ENCODE peak calls at places on chromosomes 6 and 20, in eight cellular contexts. F is hypothalamus, Q is mucosa of gallbladder, O is cardiac fibroblast, C is MCF 10A, X is LHCN-M2, D is SW 1271, L is posterior vena cava. W is an unnamed sample.
A peak's percentile ranks its signal among the peaks of the same experiment; 100 is the strongest.

GRCh38 chr6:54307412-54308036 is 717 bp upstream of the TINAG start:
- DNase-seq in F (no peak), Q (peak; percentile 62), O (no peak), C (no peak), X (peak; percentile 40), D (no peak), L (no peak), W (no peak)

GRCh38 chr6:36698196-36698595 is 570 bp downstream of the RAB44 start:
- DNase-seq in F (no peak), Q (no peak), O (no peak), C (no peak), X (no peak), D (no peak), L (no peak), W (no peak)

GRCh38 chr6:104143757-104144156 is 716.0 kb downstream of the HACE1 start:
- DNase-seq in F (no peak), Q (no peak), O (no peak), C (no peak), X (no peak), D (no peak), L (no peak), W (no peak)

GRCh38 chr20:16501236-16501635 is 72.0 kb downstream of the KIF16B start:
- DNase-seq in F (no peak), Q (no peak), O (no peak), C (no peak), X (no peak), D (no peak), L (no peak), W (no peak)

GRCh38 chr20:32215729-32216128 is 8.0 kb downstream of the POFUT1 start:
- DNase-seq in F (no peak), Q (no peak), O (no peak), C (no peak), X (no peak), D (no peak), L (no peak), W (no peak)

GRCh38 chr20:61925555-61926252 is 140.0 kb downstream of the TAF4 start:
- DNase-seq in F (no peak), Q (no peak), O (peak; percentile 76), C (peak; percentile 72), X (peak; percentile 39), D (no peak), L (peak; percentile 61), W (peak; percentile 89)

GRCh38 chr6:151502499-151502898 is 8.7 kb downstream of the CCDC170 start:
- DNase-seq in F (no peak), Q (no peak), O (peak; percentile 55), C (peak; percentile 27), X (peak; percentile 30), D (no peak), L (no peak), W (no peak)

GRCh38 chr20:36306557-36307411 is 645 bp downstream of the DLGAP4 start:
- DNase-seq in F (no peak), Q (no peak), O (no peak), C (no peak), X (no peak), D (no peak), L (no peak), W (no peak)

GRCh38 chr6:100078509-100078908 is 84.5 kb upstream of the MCHR2 start:
- DNase-seq in F (no peak), Q (no peak), O (peak; percentile 36), C (peak; percentile 77), X (peak; percentile 82), D (no peak), L (no peak), W (peak; percentile 11)

GRCh38 chr6:96458771-96459170 is 62.8 kb upstream of the UFL1 start:
- DNase-seq in F (no peak), Q (no peak), O (no peak), C (no peak), X (no peak), D (no peak), L (no peak), W (no peak)

GRCh38 chr20:33373735-33374605 is 27.3 kb downstream of the CDK5RAP1 start:
- DNase-seq in F (no peak), Q (no peak), O (peak; percentile 77), C (peak; percentile 57), X (peak; percentile 81), D (peak; percentile 82), L (no peak), W (peak; percentile 50)

GRCh38 chr6:156949376-156949775 is 172.2 kb downstream of the ARID1B start:
- DNase-seq in F (no peak), Q (no peak), O (peak; percentile 76), C (peak; percentile 75), X (peak; percentile 79), D (peak; percentile 52), L (no peak), W (peak; percentile 72)

GRCh38 chr6:154157706-154158105 is 118.7 kb downstream of the OPRM1 start:
- DNase-seq in F (no peak), Q (no peak), O (no peak), C (no peak), X (no peak), D (no peak), L (no peak), W (no peak)

GRCh38 chr6:83976037-83976755 is 57.4 kb upstream of the MRAP2 start:
- DNase-seq in F (no peak), Q (no peak), O (no peak), C (no peak), X (no peak), D (no peak), L (no peak), W (no peak)

GRCh38 chr6:28982476-28983266 is 22.4 kb downstream of the ZNF311 start:
- DNase-seq in F (no peak), Q (peak; percentile 28), O (peak; percentile 78), C (peak; percentile 80), X (peak; percentile 74), D (peak; percentile 84), L (no peak), W (peak; percentile 80)

GRCh38 chr20:51128198-51128597 is 105.3 kb upstream of the KCNG1 start:
- DNase-seq in F (no peak), Q (no peak), O (peak; percentile 91), C (peak; percentile 51), X (peak; percentile 56), D (no peak), L (no peak), W (peak; percentile 95)

GRCh38 chr20:61699184-61700066 is 366.3 kb downstream of the TAF4 start:
- DNase-seq in F (no peak), Q (no peak), O (no peak), C (no peak), X (no peak), D (no peak), L (no peak), W (no peak)

GRCh38 chr20:38084425-38084951 is 50.9 kb downstream of the RPRD1B start:
- DNase-seq in F (no peak), Q (no peak), O (peak; percentile 65), C (no peak), X (peak; percentile 53), D (no peak), L (no peak), W (peak; percentile 93)

GRCh38 chr6:114939630-114940029 is 596.8 kb upstream of the HS3ST5 start:
- DNase-seq in F (no peak), Q (no peak), O (no peak), C (no peak), X (no peak), D (no peak), L (no peak), W (no peak)

GRCh38 chr20:45097485-45098095 is 3.3 kb downstream of the KCNS1 start:
- DNase-seq in F (no peak), Q (peak; percentile 47), O (peak; percentile 64), C (no peak), X (no peak), D (no peak), L (no peak), W (peak; percentile 59)

GRCh38 chr20:6707231-6707870 is 60.1 kb upstream of the BMP2 start:
- DNase-seq in F (no peak), Q (no peak), O (no peak), C (no peak), X (no peak), D (no peak), L (no peak), W (peak; percentile 39)

GRCh38 chr6:159169557-159170332 is 545 bp downstream of the FNDC1 start:
- DNase-seq in F (no peak), Q (no peak), O (peak; percentile 30), C (no peak), X (no peak), D (peak; percentile 39), L (no peak), W (peak; percentile 41)

GRCh38 chr6:54361734-54362133 is 53.5 kb downstream of the TINAG start:
- DNase-seq in F (no peak), Q (no peak), O (no peak), C (peak; percentile 27), X (no peak), D (no peak), L (no peak), W (no peak)

GRCh38 chr6:161418458-161418945 is 144.6 kb upstream of the AGPAT4 start:
- DNase-seq in F (peak; percentile 50), Q (peak; percentile 78), O (peak; percentile 94), C (peak; percentile 82), X (peak; percentile 91), D (peak; percentile 56), L (no peak), W (peak; percentile 97)

GRCh38 chr6:12608016-12608860 is 108.3 kb upstream of the PHACTR1 start:
- DNase-seq in F (no peak), Q (no peak), O (peak; percentile 55), C (peak; percentile 28), X (peak; percentile 44), D (peak; percentile 29), L (no peak), W (peak; percentile 53)

W was measured in choroid plexus epithelial cell.